ENCODE peak calls at places on chromosomes 13 and 19, in eight cellular contexts. One of them, this sample, is unnamed.

GRCh38 chr19:53463263-53463662 is 4.3 kb upstream of the ZNF813 start:
- DNase-seq in fibroblast of mammary gland: peak
- DNase-seq in AG04449: no peak
- DNase-seq in IMR-90: peak
- DNase-seq in colonic mucosa: peak
- DNase-seq in heart right ventricle: peak
- DNase-seq in Calu3: no peak
- DNase-seq in ascending aorta: peak
- DNase-seq in this sample: no peak

GRCh38 chr19:7917292-7918061 is 2.7 kb upstream of the SNAPC2 start:
- DNase-seq in fibroblast of mammary gland: peak
- DNase-seq in AG04449: no peak
- DNase-seq in IMR-90: peak
- DNase-seq in colonic mucosa: no peak
- DNase-seq in heart right ventricle: no peak
- DNase-seq in Calu3: peak
- DNase-seq in ascending aorta: no peak
- DNase-seq in this sample: no peak

GRCh38 chr13:31610270-31610998 is 128.9 kb upstream of the RXFP2 start:
- DNase-seq in fibroblast of mammary gland: no peak
- DNase-seq in AG04449: no peak
- DNase-seq in IMR-90: no peak
- DNase-seq in colonic mucosa: no peak
- DNase-seq in heart right ventricle: no peak
- DNase-seq in Calu3: no peak
- DNase-seq in ascending aorta: no peak
- DNase-seq in this sample: no peak

GRCh38 chr13:39688699-39689405 is 33.4 kb downstream of the COG6 start:
- DNase-seq in fibroblast of mammary gland: peak
- DNase-seq in AG04449: peak
- DNase-seq in IMR-90: peak
- DNase-seq in colonic mucosa: no peak
- DNase-seq in heart right ventricle: no peak
- DNase-seq in Calu3: no peak
- DNase-seq in ascending aorta: no peak
- DNase-seq in this sample: no peak

GRCh38 chr13:114067381-114067885 is 65.0 kb downstream of the RASA3 start:
- DNase-seq in fibroblast of mammary gland: peak
- DNase-seq in AG04449: no peak
- DNase-seq in IMR-90: peak
- DNase-seq in colonic mucosa: no peak
- DNase-seq in heart right ventricle: no peak
- DNase-seq in Calu3: no peak
- DNase-seq in ascending aorta: no peak
- DNase-seq in this sample: no peak

GRCh38 chr19:17468302-17469091 is 1.8 kb upstream of the SLC27A1 start:
- DNase-seq in fibroblast of mammary gland: no peak
- DNase-seq in AG04449: no peak
- DNase-seq in IMR-90: no peak
- DNase-seq in colonic mucosa: peak
- DNase-seq in heart right ventricle: peak
- DNase-seq in Calu3: no peak
- DNase-seq in ascending aorta: peak
- DNase-seq in this sample: no peak

GRCh38 chr13:41511827-41512226 is 54.5 kb downstream of the RGCC start:
- DNase-seq in fibroblast of mammary gland: no peak
- DNase-seq in AG04449: no peak
- DNase-seq in IMR-90: no peak
- DNase-seq in colonic mucosa: no peak
- DNase-seq in heart right ventricle: no peak
- DNase-seq in Calu3: no peak
- DNase-seq in ascending aorta: no peak
- DNase-seq in this sample: no peak

GRCh38 chr19:4260605-4261191 is 13.8 kb downstream of the YJU2 start:
- DNase-seq in fibroblast of mammary gland: no peak
- DNase-seq in AG04449: no peak
- DNase-seq in IMR-90: no peak
- DNase-seq in colonic mucosa: no peak
- DNase-seq in heart right ventricle: no peak
- DNase-seq in Calu3: no peak
- DNase-seq in ascending aorta: no peak
- DNase-seq in this sample: no peak

GRCh38 chr19:1847684-1848398 is 442 bp downstream of the REXO1 start:
- DNase-seq in fibroblast of mammary gland: peak
- DNase-seq in AG04449: no peak
- DNase-seq in IMR-90: peak
- DNase-seq in colonic mucosa: peak
- DNase-seq in heart right ventricle: no peak
- DNase-seq in Calu3: peak
- DNase-seq in ascending aorta: no peak
- DNase-seq in this sample: no peak

GRCh38 chr13:29594710-29595379 is 643 bp downstream of the SLC7A1 start:
- DNase-seq in fibroblast of mammary gland: peak
- DNase-seq in AG04449: no peak
- DNase-seq in IMR-90: peak
- DNase-seq in colonic mucosa: peak
- DNase-seq in heart right ventricle: no peak
- DNase-seq in Calu3: peak
- DNase-seq in ascending aorta: peak
- DNase-seq in this sample: peak

GRCh38 chr19:11535792-11536595 is 2.7 kb upstream of the CNN1 start:
- DNase-seq in fibroblast of mammary gland: peak
- DNase-seq in AG04449: no peak
- DNase-seq in IMR-90: peak
- DNase-seq in colonic mucosa: peak
- DNase-seq in heart right ventricle: peak
- DNase-seq in Calu3: peak
- DNase-seq in ascending aorta: peak
- DNase-seq in this sample: peak

GRCh38 chr13:33644607-33645543 is 173.1 kb upstream of the RFC3 start:
- DNase-seq in fibroblast of mammary gland: peak
- DNase-seq in AG04449: no peak
- DNase-seq in IMR-90: peak
- DNase-seq in colonic mucosa: no peak
- DNase-seq in heart right ventricle: peak
- DNase-seq in Calu3: no peak
- DNase-seq in ascending aorta: no peak
- DNase-seq in this sample: no peak

GRCh38 chr13:108190897-108191296 is 24.4 kb downstream of the LIG4 start:
- DNase-seq in fibroblast of mammary gland: no peak
- DNase-seq in AG04449: no peak
- DNase-seq in IMR-90: no peak
- DNase-seq in colonic mucosa: no peak
- DNase-seq in heart right ventricle: no peak
- DNase-seq in Calu3: no peak
- DNase-seq in ascending aorta: no peak
- DNase-seq in this sample: no peak

GRCh38 chr13:94419304-94419943 is 60.1 kb downstream of the DCT start:
- DNase-seq in fibroblast of mammary gland: peak
- DNase-seq in AG04449: no peak
- DNase-seq in IMR-90: peak
- DNase-seq in colonic mucosa: no peak
- DNase-seq in heart right ventricle: no peak
- DNase-seq in Calu3: no peak
- DNase-seq in ascending aorta: no peak
- DNase-seq in this sample: peak

GRCh38 chr19:2549701-2550191 is 73.8 kb downstream of the GADD45B start:
- DNase-seq in fibroblast of mammary gland: peak
- DNase-seq in AG04449: peak
- DNase-seq in IMR-90: peak
- DNase-seq in colonic mucosa: peak
- DNase-seq in heart right ventricle: peak
- DNase-seq in Calu3: no peak
- DNase-seq in ascending aorta: peak
- DNase-seq in this sample: peak

GRCh38 chr13:41352935-41353801 is 42.1 kb downstream of the NAA16 start:
- DNase-seq in fibroblast of mammary gland: peak
- DNase-seq in AG04449: no peak
- DNase-seq in IMR-90: peak
- DNase-seq in colonic mucosa: peak
- DNase-seq in heart right ventricle: peak
- DNase-seq in Calu3: peak
- DNase-seq in ascending aorta: no peak
- DNase-seq in this sample: peak

GRCh38 chr13:72638059-72638815 is 89.2 kb downstream of the MZT1 start:
- DNase-seq in fibroblast of mammary gland: no peak
- DNase-seq in AG04449: no peak
- DNase-seq in IMR-90: no peak
- DNase-seq in colonic mucosa: no peak
- DNase-seq in heart right ventricle: no peak
- DNase-seq in Calu3: no peak
- DNase-seq in ascending aorta: no peak
- DNase-seq in this sample: no peak

GRCh38 chr19:16041571-16042386 is 34.5 kb upstream of the TPM4 start:
- DNase-seq in fibroblast of mammary gland: peak
- DNase-seq in AG04449: peak
- DNase-seq in IMR-90: peak
- DNase-seq in colonic mucosa: peak
- DNase-seq in heart right ventricle: peak
- DNase-seq in Calu3: peak
- DNase-seq in ascending aorta: peak
- DNase-seq in this sample: peak

GRCh38 chr19:49133621-49134454 is 14.5 kb downstream of the PPFIA3 start:
- DNase-seq in fibroblast of mammary gland: peak
- DNase-seq in AG04449: no peak
- DNase-seq in IMR-90: peak
- DNase-seq in colonic mucosa: peak
- DNase-seq in heart right ventricle: peak
- DNase-seq in Calu3: peak
- DNase-seq in ascending aorta: peak
- DNase-seq in this sample: no peak

GRCh38 chr13:91319996-91320395 is 27.5 kb upstream of the MIR17HG start:
- DNase-seq in fibroblast of mammary gland: no peak
- DNase-seq in AG04449: no peak
- DNase-seq in IMR-90: no peak
- DNase-seq in colonic mucosa: no peak
- DNase-seq in heart right ventricle: no peak
- DNase-seq in Calu3: no peak
- DNase-seq in ascending aorta: no peak
- DNase-seq in this sample: no peak

DNA sequence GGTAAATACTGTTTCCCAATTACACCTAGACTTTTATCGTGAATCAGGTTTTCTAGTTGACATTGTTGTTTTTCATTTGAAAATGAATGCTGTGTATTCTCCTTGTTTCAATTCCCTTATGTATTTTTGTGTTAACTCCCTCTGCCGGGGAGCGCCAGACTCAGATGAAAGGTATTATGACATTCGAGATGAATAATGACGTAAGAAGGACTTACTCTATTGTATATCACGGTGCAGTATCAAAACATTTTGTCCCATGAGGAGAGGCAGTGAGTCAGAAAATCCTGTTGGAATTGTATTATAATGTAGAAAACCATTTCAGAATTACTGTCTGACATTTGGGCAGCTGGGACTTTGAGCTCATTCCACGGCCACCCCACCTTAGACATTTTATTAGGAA is 61.6 kb downstream of the LRCH1 start:
- DNase-seq in fibroblast of mammary gland: peak
- DNase-seq in AG04449: no peak
- DNase-seq in IMR-90: peak
- DNase-seq in colonic mucosa: no peak
- DNase-seq in heart right ventricle: no peak
- DNase-seq in Calu3: no peak
- DNase-seq in ascending aorta: no peak
- DNase-seq in this sample: peak
- TF ChIP-seq CTCF in fibroblast of mammary gland: peak
- TF ChIP-seq CTCF in AG04449: no peak
- TF ChIP-seq CTCF in IMR-90: peak
- TF ChIP-seq CTCF in colonic mucosa: no peak
- TF ChIP-seq CTCF in heart right ventricle: no peak
- TF ChIP-seq CTCF in Calu3: no peak
- TF ChIP-seq CTCF in ascending aorta: no peak
- TF ChIP-seq CTCF in this sample: peak

GRCh38 chr13:43156916-43157315 is 133.5 kb downstream of the DNAJC15 start:
- DNase-seq in fibroblast of mammary gland: no peak
- DNase-seq in AG04449: no peak
- DNase-seq in IMR-90: no peak
- DNase-seq in colonic mucosa: no peak
- DNase-seq in heart right ventricle: no peak
- DNase-seq in Calu3: no peak
- DNase-seq in ascending aorta: no peak
- DNase-seq in this sample: no peak

GRCh38 chr13:43154839-43155238 is 131.5 kb downstream of the DNAJC15 start:
- DNase-seq in fibroblast of mammary gland: no peak
- DNase-seq in AG04449: no peak
- DNase-seq in IMR-90: no peak
- DNase-seq in colonic mucosa: no peak
- DNase-seq in heart right ventricle: no peak
- DNase-seq in Calu3: no peak
- DNase-seq in ascending aorta: no peak
- DNase-seq in this sample: no peak

GRCh38 chr13:43157796-43158195 is 134.4 kb downstream of the DNAJC15 start:
- DNase-seq in fibroblast of mammary gland: no peak
- DNase-seq in AG04449: no peak
- DNase-seq in IMR-90: no peak
- DNase-seq in colonic mucosa: no peak
- DNase-seq in heart right ventricle: no peak
- DNase-seq in Calu3: no peak
- DNase-seq in ascending aorta: no peak
- DNase-seq in this sample: no peak

GRCh38 chr13:43153436-43154082 is 130.2 kb downstream of the DNAJC15 start:
- DNase-seq in fibroblast of mammary gland: peak
- DNase-seq in AG04449: peak
- DNase-seq in IMR-90: peak
- DNase-seq in colonic mucosa: no peak
- DNase-seq in heart right ventricle: no peak
- DNase-seq in Calu3: peak
- DNase-seq in ascending aorta: no peak
- DNase-seq in this sample: peak

GRCh38 chr13:43154083-43154739 is 130.8 kb downstream of the DNAJC15 start:
- DNase-seq in fibroblast of mammary gland: no peak
- DNase-seq in AG04449: no peak
- DNase-seq in IMR-90: no peak
- DNase-seq in colonic mucosa: no peak
- DNase-seq in heart right ventricle: no peak
- DNase-seq in Calu3: no peak
- DNase-seq in ascending aorta: no peak
- DNase-seq in this sample: no peak
- TF ChIP-seq CTCF in fibroblast of mammary gland: no peak
- TF ChIP-seq CTCF in AG04449: no peak
- TF ChIP-seq CTCF in IMR-90: no peak
- TF ChIP-seq CTCF in colonic mucosa: no peak
- TF ChIP-seq CTCF in heart right ventricle: no peak
- TF ChIP-seq CTCF in Calu3: no peak
- TF ChIP-seq CTCF in ascending aorta: no peak
- TF ChIP-seq CTCF in this sample: no peak

GRCh38 chr19:35327642-35328041 is 1.3 kb upstream of the CD22 start:
- DNase-seq in fibroblast of mammary gland: no peak
- DNase-seq in AG04449: no peak
- DNase-seq in IMR-90: no peak
- DNase-seq in colonic mucosa: no peak
- DNase-seq in heart right ventricle: no peak
- DNase-seq in Calu3: no peak
- DNase-seq in ascending aorta: no peak
- DNase-seq in this sample: no peak
- TF ChIP-seq CTCF in fibroblast of mammary gland: peak
- TF ChIP-seq CTCF in AG04449: no peak
- TF ChIP-seq CTCF in IMR-90: no peak
- TF ChIP-seq CTCF in colonic mucosa: no peak
- TF ChIP-seq CTCF in heart right ventricle: no peak
- TF ChIP-seq CTCF in Calu3: peak
- TF ChIP-seq CTCF in ascending aorta: no peak
- TF ChIP-seq CTCF in this sample: peak

GRCh38 chr19:38556521-38557174 is 61.1 kb downstream of the MAP4K1 start:
- DNase-seq in fibroblast of mammary gland: no peak
- DNase-seq in AG04449: no peak
- DNase-seq in IMR-90: no peak
- DNase-seq in colonic mucosa: no peak
- DNase-seq in heart right ventricle: no peak
- DNase-seq in Calu3: peak
- DNase-seq in ascending aorta: no peak
- DNase-seq in this sample: no peak
- TF ChIP-seq CTCF in fibroblast of mammary gland: peak
- TF ChIP-seq CTCF in AG04449: no peak
- TF ChIP-seq CTCF in IMR-90: peak
- TF ChIP-seq CTCF in colonic mucosa: no peak
- TF ChIP-seq CTCF in heart right ventricle: no peak
- TF ChIP-seq CTCF in Calu3: no peak
- TF ChIP-seq CTCF in ascending aorta: no peak
- TF ChIP-seq CTCF in this sample: peak

This sample was measured in AG04450.